ENCODE peak calls at places on chromosome 3, in five cellular contexts. One of them, this sample, is unnamed.

GRCh38 chr3:130658666-130659065 is 88.0 kb downstream of the PIK3R4 start:
- DNase-seq in 8988T: no peak
- DNase-seq in transverse colon: no peak
- DNase-seq in OCI-LY7: no peak
- DNase-seq in ELR: peak
- DNase-seq in this sample: no peak

GRCh38 chr3:100041328-100041749 is 73.0 kb downstream of the FILIP1L start:
- DNase-seq in 8988T: no peak
- DNase-seq in transverse colon: no peak
- DNase-seq in OCI-LY7: no peak
- DNase-seq in ELR: peak
- DNase-seq in this sample: no peak

GRCh38 chr3:172709776-172710708 is 825 bp downstream of the NCEH1 start:
- DNase-seq in 8988T: no peak
- DNase-seq in transverse colon: peak
- DNase-seq in OCI-LY7: peak
- DNase-seq in ELR: peak
- DNase-seq in this sample: no peak

GRCh38 chr3:152508705-152509104 is 240.0 kb downstream of the MBNL1 start:
- DNase-seq in 8988T: no peak
- DNase-seq in transverse colon: no peak
- DNase-seq in OCI-LY7: peak
- DNase-seq in ELR: peak
- DNase-seq in this sample: no peak

GRCh38 chr3:112858410-112859069 is 11.9 kb upstream of the CD200R1L start:
- DNase-seq in 8988T: no peak
- DNase-seq in transverse colon: no peak
- DNase-seq in OCI-LY7: no peak
- DNase-seq in ELR: peak
- DNase-seq in this sample: no peak

GRCh38 chr3:47731066-47731465 is 50.6 kb downstream of the SMARCC1 start:
- DNase-seq in 8988T: no peak
- DNase-seq in transverse colon: no peak
- DNase-seq in OCI-LY7: no peak
- DNase-seq in ELR: no peak
- DNase-seq in this sample: no peak

GRCh38 chr3:147400111-147400510 is 6.2 kb downstream of the ZIC4 start:
- DNase-seq in 8988T: no peak
- DNase-seq in transverse colon: no peak
- DNase-seq in OCI-LY7: no peak
- DNase-seq in ELR: no peak
- DNase-seq in this sample: no peak

GRCh38 chr3:84742915-84743314 is 215.9 kb upstream of the CADM2 start:
- DNase-seq in 8988T: no peak
- DNase-seq in transverse colon: no peak
- DNase-seq in OCI-LY7: no peak
- DNase-seq in ELR: no peak
- DNase-seq in this sample: no peak

GRCh38 chr3:151925419-151925818 is 52.0 kb downstream of the SUCNR1 start:
- DNase-seq in 8988T: no peak
- DNase-seq in transverse colon: no peak
- DNase-seq in OCI-LY7: no peak
- DNase-seq in ELR: peak
- DNase-seq in this sample: no peak

GRCh38 chr3:45541326-45542321 is 52.9 kb upstream of the LIMD1 start:
- DNase-seq in 8988T: no peak
- DNase-seq in transverse colon: no peak
- DNase-seq in OCI-LY7: no peak
- DNase-seq in ELR: no peak
- DNase-seq in this sample: no peak

GRCh38 chr3:185781759-185782158 is 43.1 kb downstream of the IGF2BP2 start:
- DNase-seq in 8988T: no peak
- DNase-seq in transverse colon: no peak
- DNase-seq in OCI-LY7: no peak
- DNase-seq in ELR: peak
- DNase-seq in this sample: no peak

GRCh38 chr3:9402410-9403228 is 5.2 kb downstream of the SETD5 start:
- DNase-seq in 8988T: no peak
- DNase-seq in transverse colon: peak
- DNase-seq in OCI-LY7: no peak
- DNase-seq in ELR: peak
- DNase-seq in this sample: peak

GRCh38 chr3:42263354-42264346 is 2.3 kb downstream of the CCK start:
- DNase-seq in 8988T: peak
- DNase-seq in transverse colon: no peak
- DNase-seq in OCI-LY7: no peak
- DNase-seq in ELR: no peak
- DNase-seq in this sample: no peak

GRCh38 chr3:111072016-111072891 is 638 bp downstream of the NECTIN3 start:
- DNase-seq in 8988T: peak
- DNase-seq in transverse colon: peak
- DNase-seq in OCI-LY7: no peak
- DNase-seq in ELR: peak
- DNase-seq in this sample: no peak

GRCh38 chr3:141738636-141739363 is 702 bp downstream of the RNF7 start:
- DNase-seq in 8988T: no peak
- DNase-seq in transverse colon: peak
- DNase-seq in OCI-LY7: peak
- DNase-seq in ELR: peak
- DNase-seq in this sample: no peak

GRCh38 chr3:16286672-16287604 is 21.9 kb downstream of the OXNAD1 start:
- DNase-seq in 8988T: no peak
- DNase-seq in transverse colon: no peak
- DNase-seq in OCI-LY7: no peak
- DNase-seq in ELR: no peak
- DNase-seq in this sample: no peak

GRCh38 chr3:52532517-52532837 is 1.2 kb downstream of the NT5DC2 start:
- DNase-seq in 8988T: peak
- DNase-seq in transverse colon: peak
- DNase-seq in OCI-LY7: peak
- DNase-seq in ELR: peak
- DNase-seq in this sample: peak

GRCh38 chr3:151777880-151778279 is 36.0 kb upstream of the AADAC start:
- DNase-seq in 8988T: no peak
- DNase-seq in transverse colon: no peak
- DNase-seq in OCI-LY7: no peak
- DNase-seq in ELR: no peak
- DNase-seq in this sample: no peak

GRCh38 chr3:162073422-162073821 is 576.8 kb downstream of the OTOL1 start:
- DNase-seq in 8988T: no peak
- DNase-seq in transverse colon: no peak
- DNase-seq in OCI-LY7: no peak
- DNase-seq in ELR: no peak
- DNase-seq in this sample: no peak

GRCh38 chr3:155382396-155383042 is 89.0 kb upstream of the STRIT1 start:
- DNase-seq in 8988T: peak
- DNase-seq in transverse colon: peak
- DNase-seq in OCI-LY7: peak
- DNase-seq in ELR: peak
- DNase-seq in this sample: peak